ENCODE peak calls at places on chromosome 1, in ten cellular contexts. M, Q, Z, N, A, P, H, X, L and R are unnamed samples. For H3K9me3 and H3K4me1, the result is how much of the 10 kb centered on the place peaks cover.

GRCh38 chr1:60571811-60572210 is 498.2 kb upstream of the C1orf87 start:
- DNase-seq in M (no peak), Q (no peak), Z (no peak), N (no peak), A (no peak), P (no peak), H (no peak), X (no peak), L (no peak), R (no peak)

GRCh38 chr1:19388980-19389379 is 76.9 kb downstream of the SLC66A1 start:
- DNase-seq in M (peak), Q (no peak), Z (no peak), N (no peak), A (no peak), P (no peak), H (no peak), X (no peak), L (no peak), R (no peak)

GRCh38 chr1:241834733-241835377 is 13.1 kb upstream of the EXO1 start:
- DNase-seq in M (no peak), Q (no peak), Z (no peak), N (no peak), A (no peak), P (peak), H (no peak), X (peak), L (no peak), R (no peak)

GRCh38 chr1:205227584-205228006 is at the start of gene TMCC2:
- DNase-seq in M (peak), Q (peak), Z (peak), N (peak), A (peak), P (peak), H (peak), X (peak), L (peak), R (peak)

GRCh38 chr1:154497026-154497806 is 4.8 kb upstream of the TDRD10 start:
- DNase-seq in M (peak), Q (peak), Z (peak), N (no peak), A (peak), P (no peak), H (no peak), X (peak), L (no peak), R (no peak)

GRCh38 chr1:227899820-227900449 is 47.8 kb downstream of the WNT9A start:
- DNase-seq in M (peak), Q (no peak), Z (peak), N (peak), A (no peak), P (no peak), H (no peak), X (no peak), L (no peak), R (no peak)

GRCh38 chr1:27564264-27564579 is 39.7 kb downstream of the AHDC1 start:
- DNase-seq in M (no peak), Q (no peak), Z (no peak), N (no peak), A (no peak), P (no peak), H (no peak), X (no peak), L (no peak), R (no peak)

GRCh38 chr1:186212574-186213224 is 162.4 kb downstream of the TPR start:
- DNase-seq in M (no peak), Q (no peak), Z (peak), N (no peak), A (peak), P (peak), H (peak), X (peak), L (no peak), R (peak)

GRCh38 chr1:153919879-153920852 is 2.6 kb downstream of the GATAD2B start:
- DNase-seq in M (no peak), Q (no peak), Z (peak), N (no peak), A (peak), P (peak), H (no peak), X (peak), L (no peak), R (no peak)

GRCh38 chr1:79457825-79458224 is 451.3 kb upstream of the ADGRL4 start:
- DNase-seq in M (no peak), Q (no peak), Z (no peak), N (no peak), A (no peak), P (no peak), H (no peak), X (no peak), L (no peak), R (no peak)

GRCh38 chr1:38743184-38743583 is 116.4 kb downstream of the RRAGC start:
- DNase-seq in M (no peak), Q (no peak), Z (no peak), N (no peak), A (no peak), P (no peak), H (no peak), X (no peak), L (no peak), R (no peak)
- H3K27ac ChIP-seq in M (no peak), Q (no peak), Z (no peak), N (no peak), A (no peak), P (no peak), H (no peak), X (no peak), L (no peak), R (no peak)

GRCh38 chr1:159248311-159248710 is 43.6 kb downstream of the ACKR1 start:
- DNase-seq in M (no peak), Q (no peak), Z (no peak), N (no peak), A (no peak), P (no peak), H (no peak), X (no peak), L (no peak), R (no peak)

GRCh38 chr1:159247266-159247665 is 42.6 kb downstream of the ACKR1 start:
- DNase-seq in M (no peak), Q (no peak), Z (no peak), N (no peak), A (no peak), P (no peak), H (no peak), X (no peak), L (no peak), R (no peak)

GRCh38 chr1:159250817-159251216 is 46.1 kb downstream of the ACKR1 start:
- DNase-seq in M (no peak), Q (no peak), Z (peak), N (no peak), A (no peak), P (no peak), H (no peak), X (no peak), L (no peak), R (peak)
- H3K9me3 ChIP-seq in M (under half), Q (under half), Z (under half), N (under half), A (under half), P (under half), H (under half), X (under half), L (under half), R (under half)

GRCh38 chr1:2241820-2242219 is 13.7 kb downstream of the SKI start:
- DNase-seq in M (no peak), Q (no peak), Z (no peak), N (no peak), A (no peak), P (no peak), H (no peak), X (no peak), L (no peak), R (no peak)
- H3K4me1 ChIP-seq in M (half or more), Q (under half), Z (under half), N (under half), A (under half), P (under half), H (under half), X (under half), L (half or more), R (under half)

GRCh38 chr1:9128520-9129371 is at the start of gene GPR157:
- DNase-seq in M (peak), Q (peak), Z (peak), N (peak), A (peak), P (peak), H (peak), X (peak), L (peak), R (no peak)
- H3K27ac ChIP-seq in M (peak), Q (peak), Z (no peak), N (peak), A (peak), P (peak), H (peak), X (no peak), L (peak), R (no peak)

DNA sequence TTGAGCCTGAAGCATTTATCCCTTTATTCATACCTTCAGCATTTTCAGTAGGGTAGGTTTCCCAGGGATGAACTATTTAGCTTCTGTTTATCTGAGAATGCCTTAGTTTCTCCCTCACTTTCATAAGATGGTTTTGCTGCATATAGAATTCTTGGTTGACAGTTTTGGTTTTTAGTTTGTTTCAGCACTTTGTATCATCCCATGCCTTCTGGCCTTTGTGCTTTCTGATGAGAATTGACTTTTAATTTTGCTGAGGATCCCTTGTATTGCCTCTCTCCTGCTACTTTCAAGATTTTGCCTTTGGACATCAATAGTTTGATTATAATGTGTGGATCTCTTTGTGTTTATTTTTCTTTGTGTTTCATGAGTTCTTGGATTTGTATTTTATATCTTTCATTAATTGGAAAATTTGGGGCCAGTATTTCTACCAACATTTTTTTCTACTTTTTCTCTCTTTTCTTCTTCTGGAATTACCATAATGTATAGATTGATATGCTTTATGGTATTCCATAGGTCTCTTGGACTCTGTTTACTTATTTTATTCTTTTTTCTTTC is 236.6 kb downstream of the LBR start:
- DNase-seq in M (no peak), Q (no peak), Z (no peak), N (no peak), A (no peak), P (no peak), H (no peak), X (no peak), L (no peak), R (no peak)
- H3K9me3 ChIP-seq in M (under half), Q (under half), Z (under half), N (under half), A (under half), P (under half), H (under half), X (under half), L (under half), R (under half)